ENCODE peak calls at places on chromosomes 5 and 9, in eight cellular contexts. G is GM10248, N is LNCaP clone FGC, W is transverse colon, M is GM06990, S is GM12865, U is RWPE1, X is MM.1S. T is an unnamed sample.

GRCh38 chr9:106888992-106889631 is 26.1 kb downstream of the ZNF462 start:
- DNase-seq in G (no peak), N (no peak), W (no peak), M (no peak), S (no peak), U (peak), X (no peak), T (no peak)

GRCh38 chr5:80793354-80793753 is 138.6 kb upstream of the DHFR start:
- DNase-seq in G (no peak), N (no peak), W (no peak), M (no peak), S (no peak), U (peak), X (no peak), T (no peak)

GRCh38 chr5:132008961-132009680 is 2.3 kb downstream of the ACSL6 start:
- DNase-seq in G (no peak), N (no peak), W (no peak), M (no peak), S (no peak), U (peak), X (no peak), T (peak)

GRCh38 chr5:73387630-73388370 is 60.8 kb downstream of the FOXD1 start:
- DNase-seq in G (peak), N (no peak), W (peak), M (peak), S (peak), U (no peak), X (peak), T (no peak)

GRCh38 chr5:84564311-84564710 is 179.6 kb upstream of the EDIL3 start:
- DNase-seq in G (no peak), N (no peak), W (no peak), M (no peak), S (no peak), U (no peak), X (no peak), T (no peak)

GRCh38 chr9:71638627-71639026 is 129.7 kb downstream of the CEMIP2 start:
- DNase-seq in G (no peak), N (no peak), W (peak), M (no peak), S (no peak), U (no peak), X (no peak), T (no peak)

GRCh38 chr5:33891731-33892418 is at the start of gene ADAMTS12:
- DNase-seq in G (peak), N (no peak), W (peak), M (peak), S (peak), U (peak), X (no peak), T (peak)

GRCh38 chr5:172642046-172642409 is 965 bp downstream of the NEURL1B start:
- DNase-seq in G (no peak), N (no peak), W (no peak), M (no peak), S (no peak), U (no peak), X (no peak), T (no peak)

GRCh38 chr9:37582548-37583157 is 6.5 kb upstream of the FBXO10 start:
- DNase-seq in G (peak), N (peak), W (no peak), M (no peak), S (peak), U (peak), X (peak), T (peak)

GRCh38 chr9:114641974-114642373 is 15.6 kb downstream of the TEX53 start:
- DNase-seq in G (no peak), N (no peak), W (no peak), M (no peak), S (no peak), U (no peak), X (no peak), T (no peak)

GRCh38 chr9:91134608-91135007 is 227.1 kb downstream of the AUH start:
- DNase-seq in G (no peak), N (peak), W (no peak), M (no peak), S (no peak), U (no peak), X (no peak), T (no peak)

GRCh38 chr5:37533851-37534250 is 154.7 kb downstream of the WDR70 start:
- DNase-seq in G (no peak), N (no peak), W (no peak), M (no peak), S (no peak), U (peak), X (no peak), T (no peak)

GRCh38 chr5:179805070-179805528 is 1.6 kb downstream of the MGAT4B start:
- DNase-seq in G (no peak), N (no peak), W (peak), M (no peak), S (no peak), U (no peak), X (no peak), T (no peak)

GRCh38 chr5:45695011-45695667 is 1.0 kb downstream of the HCN1 start:
- DNase-seq in G (no peak), N (no peak), W (no peak), M (no peak), S (no peak), U (no peak), X (no peak), T (no peak)

GRCh38 chr5:142872795-142873194 is 102.6 kb downstream of the ARHGAP26 start:
- DNase-seq in G (no peak), N (no peak), W (peak), M (no peak), S (no peak), U (peak), X (no peak), T (no peak)

GRCh38 chr5:6572825-6573380 is 59.9 kb downstream of the NSUN2 start:
- DNase-seq in G (no peak), N (no peak), W (no peak), M (no peak), S (no peak), U (no peak), X (no peak), T (no peak)

GRCh38 chr9:107154291-107154690 is 128.8 kb upstream of the RAD23B start:
- DNase-seq in G (no peak), N (peak), W (no peak), M (no peak), S (no peak), U (no peak), X (no peak), T (no peak)

GRCh38 chr5:77424921-77425320 is 67.2 kb downstream of the WDR41 start:
- DNase-seq in G (no peak), N (no peak), W (no peak), M (no peak), S (no peak), U (no peak), X (no peak), T (no peak)

GRCh38 chr9:34496149-34496712 is 26.6 kb downstream of the ENHO start:
- DNase-seq in G (no peak), N (no peak), W (no peak), M (no peak), S (no peak), U (peak), X (no peak), T (no peak)

GRCh38 chr9:96478829-96479371 is 28.9 kb downstream of the HABP4 start:
- DNase-seq in G (no peak), N (no peak), W (no peak), M (peak), S (peak), U (no peak), X (no peak), T (peak)

GRCh38 chr5:32001284-32001683 is 172.8 kb downstream of the GOLPH3 start:
- DNase-seq in G (no peak), N (no peak), W (no peak), M (no peak), S (no peak), U (no peak), X (no peak), T (no peak)

GRCh38 chr5:76104027-76104426 is 20.8 kb downstream of the SV2C start:
- DNase-seq in G (no peak), N (peak), W (peak), M (no peak), S (peak), U (peak), X (peak), T (no peak)

GRCh38 chr9:27117489-27118135 is 8.6 kb downstream of the TEK start:
- DNase-seq in G (no peak), N (no peak), W (peak), M (no peak), S (no peak), U (peak), X (no peak), T (no peak)

GRCh38 chr5:154740483-154740882 is 14.7 kb upstream of the LARP1 start:
- DNase-seq in G (no peak), N (no peak), W (peak), M (no peak), S (no peak), U (no peak), X (no peak), T (no peak)

GRCh38 chr5:28779161-28779754 is 1740.9 kb upstream of the CDH9 start:
- DNase-seq in G (no peak), N (no peak), W (no peak), M (no peak), S (no peak), U (peak), X (no peak), T (no peak)

GRCh38 chr9:124660341-124660801 is 110.7 kb downstream of the NR6A1 start:
- DNase-seq in G (no peak), N (no peak), W (peak), M (peak), S (peak), U (peak), X (no peak), T (peak)

GRCh38 chr5:176396330-176396729 is 7.8 kb downstream of the HIGD2A start:
- DNase-seq in G (no peak), N (no peak), W (no peak), M (no peak), S (no peak), U (no peak), X (peak), T (no peak)
- TF ChIP-seq CTCF in G (no peak), N (no peak), W (no peak), M (no peak), S (no peak), U (no peak), X (no peak), T (no peak)

GRCh38 chr9:127488946-127489345 is 37.6 kb downstream of the LRSAM1 start:
- DNase-seq in G (no peak), N (no peak), W (no peak), M (no peak), S (no peak), U (no peak), X (no peak), T (no peak)

GRCh38 chr9:127490831-127491230 is 39.5 kb downstream of the LRSAM1 start:
- DNase-seq in G (no peak), N (no peak), W (no peak), M (no peak), S (no peak), U (no peak), X (no peak), T (no peak)

GRCh38 chr9:127482662-127483061 is 31.4 kb downstream of the LRSAM1 start:
- DNase-seq in G (no peak), N (no peak), W (no peak), M (no peak), S (no peak), U (no peak), X (no peak), T (no peak)

GRCh38 chr9:127489471-127490115 is 38.3 kb downstream of the LRSAM1 start:
- DNase-seq in G (no peak), N (no peak), W (no peak), M (no peak), S (no peak), U (no peak), X (no peak), T (no peak)

GRCh38 chr9:127485995-127486394 is 34.7 kb downstream of the LRSAM1 start:
- DNase-seq in G (no peak), N (no peak), W (no peak), M (no peak), S (no peak), U (no peak), X (no peak), T (no peak)
- TF ChIP-seq CTCF in G (no peak), N (no peak), W (no peak), M (no peak), S (no peak), U (no peak), X (no peak), T (no peak)

DNA sequence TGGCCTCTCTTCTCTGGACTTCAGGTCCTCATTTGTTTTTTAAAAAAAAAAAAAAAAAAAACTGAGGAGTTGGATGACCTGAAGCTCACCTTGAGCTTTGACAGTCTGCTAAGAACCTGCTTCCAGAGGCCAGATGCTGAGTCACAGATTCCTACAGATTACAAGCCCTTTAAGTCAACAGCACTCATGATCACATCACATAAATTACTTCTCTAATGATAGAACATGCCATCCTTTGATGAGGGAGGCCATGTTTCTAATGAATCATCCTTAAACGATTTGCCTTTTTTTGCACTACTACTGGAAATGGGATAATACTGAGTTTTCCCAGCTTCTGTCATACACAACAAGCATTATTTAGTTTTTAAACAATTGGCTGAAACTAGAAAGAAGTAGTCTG is 34.2 kb upstream of the MYOT start:
- DNase-seq in G (no peak), N (peak), W (no peak), M (no peak), S (no peak), U (peak), X (no peak), T (no peak)
- TF ChIP-seq CTCF in G (no peak), N (no peak), W (no peak), M (no peak), S (no peak), U (no peak), X (no peak), T (no peak)

DNA sequence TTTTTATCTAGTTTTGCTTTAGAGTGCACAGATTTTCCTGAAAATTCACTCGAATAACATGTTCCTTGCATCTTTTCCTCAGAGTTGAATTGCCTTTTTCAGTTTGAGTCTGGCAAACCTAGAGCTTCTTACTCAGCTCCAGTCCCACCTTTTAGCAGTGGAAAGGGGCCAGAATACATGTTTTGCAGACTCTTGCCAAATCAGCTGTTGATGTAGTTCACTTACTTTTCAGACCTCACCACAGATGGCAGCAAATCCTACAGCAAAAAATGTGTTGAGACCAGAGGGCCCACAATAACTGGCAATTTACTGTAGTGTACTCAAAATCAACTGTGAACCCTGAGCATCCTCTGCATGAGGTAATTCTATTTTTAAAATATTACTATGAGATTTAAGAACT is 545.2 kb upstream of the ACO1 start:
- DNase-seq in G (no peak), N (peak), W (no peak), M (no peak), S (no peak), U (no peak), X (peak), T (no peak)
- TF ChIP-seq CTCF in G (no peak), N (peak), W (no peak), M (no peak), S (no peak), U (peak), X (peak), T (peak)

GRCh38 chr5:57383093-57383861 is 99.3 kb downstream of the ACTBL2 start:
- DNase-seq in G (no peak), N (no peak), W (no peak), M (no peak), S (peak), U (peak), X (no peak), T (no peak)
- TF ChIP-seq CTCF in G (no peak), N (no peak), W (no peak), M (no peak), S (no peak), U (no peak), X (no peak), T (no peak)

DNA sequence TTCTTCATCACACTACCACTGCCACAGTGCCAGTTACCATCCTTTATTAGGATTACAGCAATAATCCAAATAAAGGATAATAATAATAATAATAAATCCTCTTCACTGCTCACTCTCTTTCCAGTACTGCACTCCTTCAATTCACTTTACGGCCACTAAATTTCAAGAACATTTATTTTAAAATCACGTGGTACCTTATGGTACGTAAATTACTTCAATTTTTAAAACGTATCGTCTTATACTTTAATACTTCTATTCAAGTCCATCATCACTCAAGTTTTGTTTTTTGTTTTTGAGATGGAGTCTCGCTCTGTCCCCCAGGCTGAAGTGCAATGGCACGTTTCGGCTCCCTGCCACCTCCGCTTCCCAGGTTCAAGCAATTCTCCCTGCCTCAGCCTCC is 36.5 kb downstream of the PTBP3 start:
- DNase-seq in G (no peak), N (no peak), W (no peak), M (no peak), S (no peak), U (no peak), X (no peak), T (no peak)
- TF ChIP-seq CTCF in G (no peak), N (no peak), W (no peak), M (no peak), S (no peak), U (no peak), X (no peak), T (no peak)

DNA sequence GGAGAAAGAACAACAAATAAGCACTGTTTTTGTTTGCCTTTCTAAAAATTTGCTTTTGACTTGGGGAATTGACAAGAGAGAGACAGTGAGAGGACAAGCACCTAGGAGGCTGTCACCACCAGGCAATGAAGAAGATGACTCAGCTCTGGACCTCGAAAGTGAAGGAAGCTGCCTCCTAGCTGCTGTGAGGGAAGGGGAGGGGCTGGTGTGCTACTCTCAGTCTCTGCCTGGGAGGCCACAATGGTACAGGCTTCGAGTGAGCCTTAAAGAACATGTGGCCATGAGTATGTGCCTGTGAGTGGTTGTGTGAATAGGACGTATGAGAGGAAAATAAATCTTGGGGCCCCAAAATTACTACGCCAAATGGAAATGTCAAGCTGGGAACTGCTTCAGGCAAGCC is 7.1 kb upstream of the PLK2 start:
- DNase-seq in G (peak), N (no peak), W (peak), M (no peak), S (peak), U (no peak), X (peak), T (peak)
- TF ChIP-seq CTCF in G (no peak), N (no peak), W (no peak), M (no peak), S (no peak), U (no peak), X (no peak), T (no peak)